ENCODE peak calls at places on chromosomes 7 and 10, in ten cellular contexts. One of them, this sample, is unnamed. For H3K27me3, the result is how much of the 10 kb centered on the place peaks cover.

GRCh38 chr7:141370178-141370577 is 181.0 kb upstream of the AGK start:
- DNase-seq in H9: no peak
- DNase-seq in GM23338: no peak
- DNase-seq in neuronal stem cell: no peak
- DNase-seq in CD4-positive, alpha-beta memory T cell: no peak
- DNase-seq in SJSA1: no peak
- DNase-seq in H7: no peak
- DNase-seq in adipocyte: no peak
- DNase-seq in HCT116: no peak
- DNase-seq in tibial artery: no peak
- DNase-seq in this sample: no peak

GRCh38 chr10:122206471-122207065 is 64.5 kb upstream of the BTBD16 start:
- DNase-seq in H9: no peak
- DNase-seq in GM23338: no peak
- DNase-seq in neuronal stem cell: no peak
- DNase-seq in CD4-positive, alpha-beta memory T cell: no peak
- DNase-seq in SJSA1: no peak
- DNase-seq in H7: no peak
- DNase-seq in adipocyte: no peak
- DNase-seq in HCT116: no peak
- DNase-seq in tibial artery: no peak
- DNase-seq in this sample: no peak

GRCh38 chr10:97571622-97572021 is 957 bp upstream of the ANKRD2 start:
- DNase-seq in H9: no peak
- DNase-seq in GM23338: no peak
- DNase-seq in neuronal stem cell: no peak
- DNase-seq in CD4-positive, alpha-beta memory T cell: no peak
- DNase-seq in SJSA1: no peak
- DNase-seq in H7: peak
- DNase-seq in adipocyte: no peak
- DNase-seq in HCT116: no peak
- DNase-seq in tibial artery: no peak
- DNase-seq in this sample: peak

GRCh38 chr10:16314259-16314658 is 122.6 kb upstream of the PTER start:
- DNase-seq in H9: peak
- DNase-seq in GM23338: peak
- DNase-seq in neuronal stem cell: no peak
- DNase-seq in CD4-positive, alpha-beta memory T cell: no peak
- DNase-seq in SJSA1: no peak
- DNase-seq in H7: peak
- DNase-seq in adipocyte: no peak
- DNase-seq in HCT116: peak
- DNase-seq in tibial artery: no peak
- DNase-seq in this sample: peak

GRCh38 chr10:108789911-108790310 is 1133.4 kb downstream of the XPNPEP1 start:
- DNase-seq in H9: no peak
- DNase-seq in GM23338: no peak
- DNase-seq in neuronal stem cell: no peak
- DNase-seq in CD4-positive, alpha-beta memory T cell: no peak
- DNase-seq in SJSA1: no peak
- DNase-seq in H7: no peak
- DNase-seq in adipocyte: no peak
- DNase-seq in HCT116: no peak
- DNase-seq in tibial artery: no peak
- DNase-seq in this sample: no peak

GRCh38 chr10:110008518-110009339 is 945 bp downstream of the ADD3 start:
- DNase-seq in H9: peak
- DNase-seq in GM23338: peak
- DNase-seq in neuronal stem cell: peak
- DNase-seq in CD4-positive, alpha-beta memory T cell: peak
- DNase-seq in SJSA1: no peak
- DNase-seq in H7: no peak
- DNase-seq in adipocyte: peak
- DNase-seq in HCT116: no peak
- DNase-seq in tibial artery: no peak
- DNase-seq in this sample: peak

GRCh38 chr10:287029-287428 is 151.8 kb downstream of the ZMYND11 start:
- DNase-seq in H9: no peak
- DNase-seq in GM23338: no peak
- DNase-seq in neuronal stem cell: no peak
- DNase-seq in CD4-positive, alpha-beta memory T cell: no peak
- DNase-seq in SJSA1: no peak
- DNase-seq in H7: no peak
- DNase-seq in adipocyte: peak
- DNase-seq in HCT116: no peak
- DNase-seq in tibial artery: no peak
- DNase-seq in this sample: no peak

GRCh38 chr10:59829601-59830000 is 76.3 kb upstream of the MRLN start:
- DNase-seq in H9: no peak
- DNase-seq in GM23338: no peak
- DNase-seq in neuronal stem cell: no peak
- DNase-seq in CD4-positive, alpha-beta memory T cell: no peak
- DNase-seq in SJSA1: no peak
- DNase-seq in H7: no peak
- DNase-seq in adipocyte: no peak
- DNase-seq in HCT116: no peak
- DNase-seq in tibial artery: no peak
- DNase-seq in this sample: no peak

GRCh38 chr7:96699219-96699871 is 10.3 kb downstream of the SEM1 start:
- DNase-seq in H9: no peak
- DNase-seq in GM23338: no peak
- DNase-seq in neuronal stem cell: no peak
- DNase-seq in CD4-positive, alpha-beta memory T cell: no peak
- DNase-seq in SJSA1: no peak
- DNase-seq in H7: no peak
- DNase-seq in adipocyte: no peak
- DNase-seq in HCT116: no peak
- DNase-seq in tibial artery: no peak
- DNase-seq in this sample: no peak

GRCh38 chr7:143411976-143412708 is 3.5 kb upstream of the EPHA1 start:
- DNase-seq in H9: no peak
- DNase-seq in GM23338: no peak
- DNase-seq in neuronal stem cell: no peak
- DNase-seq in CD4-positive, alpha-beta memory T cell: no peak
- DNase-seq in SJSA1: no peak
- DNase-seq in H7: no peak
- DNase-seq in adipocyte: no peak
- DNase-seq in HCT116: no peak
- DNase-seq in tibial artery: no peak
- DNase-seq in this sample: no peak

GRCh38 chr10:19860107-19860506 is 43.9 kb downstream of the PLXDC2 start:
- DNase-seq in H9: no peak
- DNase-seq in GM23338: no peak
- DNase-seq in neuronal stem cell: no peak
- DNase-seq in CD4-positive, alpha-beta memory T cell: no peak
- DNase-seq in SJSA1: no peak
- DNase-seq in H7: no peak
- DNase-seq in adipocyte: no peak
- DNase-seq in HCT116: no peak
- DNase-seq in tibial artery: no peak
- DNase-seq in this sample: no peak

GRCh38 chr7:133645870-133646492 is 393.1 kb downstream of the EXOC4 start:
- DNase-seq in H9: no peak
- DNase-seq in GM23338: no peak
- DNase-seq in neuronal stem cell: no peak
- DNase-seq in CD4-positive, alpha-beta memory T cell: no peak
- DNase-seq in SJSA1: no peak
- DNase-seq in H7: no peak
- DNase-seq in adipocyte: peak
- DNase-seq in HCT116: no peak
- DNase-seq in tibial artery: no peak
- DNase-seq in this sample: no peak

DNA sequence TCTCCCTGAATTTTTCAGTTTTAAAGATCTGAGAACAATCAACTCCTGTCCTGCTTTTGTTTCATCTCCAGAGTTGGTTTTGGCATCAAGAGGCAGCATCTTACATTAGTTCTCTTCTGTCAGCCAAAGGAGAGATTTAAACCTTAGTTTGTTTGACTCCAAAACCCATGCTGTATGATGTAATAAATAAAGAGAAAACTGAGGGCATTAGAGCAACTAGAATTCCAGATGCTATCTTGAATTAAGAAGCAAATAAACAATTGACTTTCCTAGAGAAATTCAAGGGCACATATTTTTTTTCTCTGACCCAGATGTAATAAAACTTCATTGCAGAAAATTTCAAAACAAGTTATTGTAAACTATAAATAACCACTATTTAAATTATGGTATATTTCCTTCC is 54.4 kb downstream of the INHBA start:
- DNase-seq in H9: no peak
- DNase-seq in GM23338: no peak
- DNase-seq in neuronal stem cell: no peak
- DNase-seq in CD4-positive, alpha-beta memory T cell: no peak
- DNase-seq in SJSA1: no peak
- DNase-seq in H7: no peak
- DNase-seq in adipocyte: peak
- DNase-seq in HCT116: no peak
- DNase-seq in tibial artery: no peak
- DNase-seq in this sample: no peak
- H3K27me3 ChIP-seq in H9: under half
- H3K27me3 ChIP-seq in GM23338: under half
- H3K27me3 ChIP-seq in neuronal stem cell: under half
- H3K27me3 ChIP-seq in CD4-positive, alpha-beta memory T cell: under half
- H3K27me3 ChIP-seq in SJSA1: under half
- H3K27me3 ChIP-seq in H7: under half
- H3K27me3 ChIP-seq in adipocyte: under half
- H3K27me3 ChIP-seq in HCT116: under half
- H3K27me3 ChIP-seq in tibial artery: under half
- H3K27me3 ChIP-seq in this sample: under half

GRCh38 chr10:57338823-57339558 is 928.7 kb downstream of the IPMK start:
- DNase-seq in H9: peak
- DNase-seq in GM23338: peak
- DNase-seq in neuronal stem cell: peak
- DNase-seq in CD4-positive, alpha-beta memory T cell: no peak
- DNase-seq in SJSA1: no peak
- DNase-seq in H7: peak
- DNase-seq in adipocyte: peak
- DNase-seq in HCT116: no peak
- DNase-seq in tibial artery: no peak
- DNase-seq in this sample: peak

GRCh38 chr10:57336339-57336738 is 931.4 kb downstream of the IPMK start:
- DNase-seq in H9: no peak
- DNase-seq in GM23338: no peak
- DNase-seq in neuronal stem cell: no peak
- DNase-seq in CD4-positive, alpha-beta memory T cell: no peak
- DNase-seq in SJSA1: no peak
- DNase-seq in H7: no peak
- DNase-seq in adipocyte: no peak
- DNase-seq in HCT116: no peak
- DNase-seq in tibial artery: no peak
- DNase-seq in this sample: no peak

GRCh38 chr10:57336865-57337264 is 930.8 kb downstream of the IPMK start:
- DNase-seq in H9: no peak
- DNase-seq in GM23338: no peak
- DNase-seq in neuronal stem cell: no peak
- DNase-seq in CD4-positive, alpha-beta memory T cell: no peak
- DNase-seq in SJSA1: no peak
- DNase-seq in H7: no peak
- DNase-seq in adipocyte: no peak
- DNase-seq in HCT116: no peak
- DNase-seq in tibial artery: no peak
- DNase-seq in this sample: no peak

DNA sequence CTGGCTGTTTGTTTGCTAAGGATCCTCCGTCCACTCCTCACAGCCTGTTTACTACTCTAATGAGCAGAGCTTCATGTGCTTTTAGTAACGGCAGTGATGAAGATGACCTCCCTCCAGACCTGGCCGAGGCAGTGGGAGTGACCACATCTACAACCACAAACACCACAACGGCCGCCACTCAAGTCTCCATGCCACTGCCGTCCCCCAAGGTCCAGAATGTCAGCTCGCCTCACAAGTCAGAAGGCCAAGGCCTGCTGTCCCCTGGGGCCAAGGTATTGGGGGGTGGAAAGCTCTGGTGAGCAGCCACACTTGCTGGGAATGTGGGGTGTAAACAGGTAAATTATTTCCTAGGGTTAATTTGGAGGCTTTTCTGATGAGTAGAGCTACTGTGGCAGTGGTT is 926.4 kb downstream of the IPMK start:
- DNase-seq in H9: no peak
- DNase-seq in GM23338: no peak
- DNase-seq in neuronal stem cell: no peak
- DNase-seq in CD4-positive, alpha-beta memory T cell: no peak
- DNase-seq in SJSA1: no peak
- DNase-seq in H7: no peak
- DNase-seq in adipocyte: no peak
- DNase-seq in HCT116: no peak
- DNase-seq in tibial artery: no peak
- DNase-seq in this sample: no peak
- H3K27me3 ChIP-seq in H9: under half
- H3K27me3 ChIP-seq in GM23338: under half
- H3K27me3 ChIP-seq in neuronal stem cell: under half
- H3K27me3 ChIP-seq in CD4-positive, alpha-beta memory T cell: under half
- H3K27me3 ChIP-seq in SJSA1: under half
- H3K27me3 ChIP-seq in H7: under half
- H3K27me3 ChIP-seq in adipocyte: under half
- H3K27me3 ChIP-seq in HCT116: under half
- H3K27me3 ChIP-seq in tibial artery: under half
- H3K27me3 ChIP-seq in this sample: under half

DNA sequence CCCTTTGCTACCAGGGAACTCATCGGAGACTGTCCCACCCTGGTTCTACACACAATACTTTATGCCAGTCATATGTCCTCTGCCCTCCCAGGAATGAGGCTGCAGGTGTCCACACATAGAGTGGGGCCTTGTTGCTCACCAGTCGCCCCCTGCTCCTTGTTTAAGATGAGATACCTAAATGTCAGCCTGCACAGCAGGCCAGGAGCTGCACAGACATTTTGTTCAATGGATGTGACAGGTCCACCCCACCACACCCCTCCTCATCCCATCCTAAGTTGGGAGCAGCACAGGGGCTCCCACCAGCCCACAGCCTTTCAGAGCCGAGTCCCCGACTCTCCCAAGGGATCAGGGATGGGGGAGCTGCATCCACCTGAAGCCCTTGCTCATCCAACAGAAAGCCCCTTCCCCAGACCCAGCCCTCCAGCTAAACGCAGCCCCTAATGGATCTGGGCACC is 6.2 kb upstream of the GRID1 start:
- DNase-seq in H9: peak
- DNase-seq in GM23338: no peak
- DNase-seq in neuronal stem cell: no peak
- DNase-seq in CD4-positive, alpha-beta memory T cell: no peak
- DNase-seq in SJSA1: no peak
- DNase-seq in H7: no peak
- DNase-seq in adipocyte: no peak
- DNase-seq in HCT116: no peak
- DNase-seq in tibial artery: peak
- DNase-seq in this sample: no peak
- H3K27me3 ChIP-seq in H9: under half
- H3K27me3 ChIP-seq in GM23338: half or more
- H3K27me3 ChIP-seq in neuronal stem cell: half or more
- H3K27me3 ChIP-seq in CD4-positive, alpha-beta memory T cell: under half
- H3K27me3 ChIP-seq in SJSA1: under half
- H3K27me3 ChIP-seq in H7: half or more
- H3K27me3 ChIP-seq in adipocyte: half or more
- H3K27me3 ChIP-seq in HCT116: under half
- H3K27me3 ChIP-seq in tibial artery: under half
- H3K27me3 ChIP-seq in this sample: under half

DNA sequence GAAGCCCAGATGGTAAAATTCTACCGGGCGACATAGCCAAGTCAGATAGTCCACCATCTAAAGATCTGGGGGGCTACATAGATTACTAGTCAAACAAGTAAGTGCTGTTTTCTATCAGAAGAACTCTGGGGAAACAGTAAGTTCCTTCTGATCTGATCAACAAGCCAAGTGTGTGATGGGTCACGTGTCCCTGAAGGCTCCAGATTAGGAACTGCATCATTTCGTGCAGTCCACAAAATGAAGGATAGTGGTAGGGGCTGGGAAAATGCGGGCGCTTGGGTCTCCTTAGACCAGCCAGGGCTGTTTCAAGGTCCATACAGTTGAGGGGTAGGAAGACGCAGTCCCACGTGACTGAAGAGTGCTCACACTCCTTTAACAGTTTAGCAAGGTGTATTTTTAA is 1.8 kb upstream of the CHN2 start:
- DNase-seq in H9: no peak
- DNase-seq in GM23338: no peak
- DNase-seq in neuronal stem cell: no peak
- DNase-seq in CD4-positive, alpha-beta memory T cell: no peak
- DNase-seq in SJSA1: no peak
- DNase-seq in H7: no peak
- DNase-seq in adipocyte: no peak
- DNase-seq in HCT116: no peak
- DNase-seq in tibial artery: no peak
- DNase-seq in this sample: no peak
- H3K27me3 ChIP-seq in H9: under half
- H3K27me3 ChIP-seq in GM23338: half or more
- H3K27me3 ChIP-seq in neuronal stem cell: half or more
- H3K27me3 ChIP-seq in CD4-positive, alpha-beta memory T cell: under half
- H3K27me3 ChIP-seq in SJSA1: half or more
- H3K27me3 ChIP-seq in H7: half or more
- H3K27me3 ChIP-seq in adipocyte: half or more
- H3K27me3 ChIP-seq in HCT116: under half
- H3K27me3 ChIP-seq in tibial artery: under half
- H3K27me3 ChIP-seq in this sample: under half

This sample was measured in Caco-2.